ENCODE peak calls at places on chromosomes 6 and 20, in nine cellular contexts. C, P, J, H, Z, T, U, N and E are unnamed samples.

GRCh38 chr20:47493954-47494293 is 7.8 kb upstream of the NCOA3 start:
- DNase-seq in C (no peak), P (no peak), J (no peak), H (no peak), Z (no peak), T (no peak), U (no peak), N (no peak), E (no peak)

GRCh38 chr6:34517966-34518365 is 38.2 kb downstream of the SPDEF start:
- DNase-seq in C (no peak), P (no peak), J (no peak), H (no peak), Z (no peak), T (no peak), U (no peak), N (no peak), E (no peak)

GRCh38 chr6:105795913-105796517 is 290.1 kb upstream of the PRDM1 start:
- DNase-seq in C (no peak), P (no peak), J (no peak), H (no peak), Z (no peak), T (no peak), U (no peak), N (peak), E (no peak)

GRCh38 chr20:58481541-58482021 is 33.6 kb downstream of the APCDD1L start:
- DNase-seq in C (peak), P (peak), J (no peak), H (no peak), Z (peak), T (peak), U (no peak), N (peak), E (peak)

GRCh38 chr20:21259346-21259745 is 43.8 kb upstream of the XRN2 start:
- DNase-seq in C (no peak), P (no peak), J (no peak), H (no peak), Z (no peak), T (no peak), U (no peak), N (no peak), E (no peak)

GRCh38 chr6:34934516-34934915 is 45.5 kb downstream of the ANKS1A start:
- DNase-seq in C (peak), P (no peak), J (peak), H (no peak), Z (no peak), T (no peak), U (no peak), N (peak), E (no peak)

GRCh38 chr20:15205719-15206118 is 868.3 kb upstream of the FLRT3 start:
- DNase-seq in C (no peak), P (no peak), J (peak), H (no peak), Z (no peak), T (no peak), U (no peak), N (no peak), E (no peak)

GRCh38 chr6:149563928-149564325 is 2.2 kb upstream of the GINM1 start:
- DNase-seq in C (no peak), P (no peak), J (no peak), H (no peak), Z (no peak), T (no peak), U (no peak), N (no peak), E (no peak)

GRCh38 chr20:50670126-50670862 is 21.0 kb downstream of the RIPOR3 start:
- DNase-seq in C (no peak), P (no peak), J (no peak), H (no peak), Z (no peak), T (no peak), U (no peak), N (peak), E (no peak)

GRCh38 chr20:46348972-46349741 is 40.9 kb upstream of the CDH22 start:
- DNase-seq in C (peak), P (peak), J (no peak), H (peak), Z (peak), T (peak), U (peak), N (peak), E (peak)

GRCh38 chr20:45484676-45485075 is 15.1 kb downstream of the WFDC2 start:
- DNase-seq in C (no peak), P (no peak), J (no peak), H (no peak), Z (no peak), T (no peak), U (no peak), N (no peak), E (no peak)

GRCh38 chr6:44725070-44725469 is 337.6 kb downstream of the CDC5L start:
- DNase-seq in C (no peak), P (no peak), J (no peak), H (no peak), Z (no peak), T (no peak), U (no peak), N (no peak), E (peak)